ENCODE peak calls at places on chromosome 4, in four cellular contexts. G, W, K and M are unnamed samples.

GRCh38 chr4:123936615-123937014 is 540.0 kb downstream of the SPRY1 start:
- DNase-seq in G (no peak), W (no peak), K (no peak), M (no peak)

GRCh38 chr4:100494166-100494565 is 23.7 kb downstream of the EMCN start:
- DNase-seq in G (no peak), W (no peak), K (no peak), M (no peak)

GRCh38 chr4:18882468-18882867 is 860.9 kb upstream of the LCORL start:
- DNase-seq in G (peak; percentile 16), W (no peak), K (peak; percentile 34), M (no peak)

GRCh38 chr4:83179205-83179604 is 64.7 kb upstream of the PLAC8 start:
- DNase-seq in G (no peak), W (no peak), K (no peak), M (no peak)

GRCh38 chr4:113052379-113052951 is 3.0 kb downstream of the ANK2 start:
- DNase-seq in G (no peak), W (no peak), K (no peak), M (no peak)

GRCh38 chr4:140152760-140153418 is 1.1 kb downstream of the MAML3 start:
- DNase-seq in G (peak; percentile 60), W (peak; percentile 44), K (no peak), M (peak; percentile 89)

GRCh38 chr4:90064196-90064595 is 63.0 kb upstream of the CCSER1 start:
- DNase-seq in G (no peak), W (no peak), K (no peak), M (no peak)

GRCh38 chr4:114036864-114037263 is 57.4 kb upstream of the ARSJ start:
- DNase-seq in G (no peak), W (no peak), K (no peak), M (no peak)

GRCh38 chr4:16329132-16329796 is 103.0 kb upstream of the TAPT1 start:
- DNase-seq in G (no peak), W (no peak), K (no peak), M (no peak)

GRCh38 chr4:40357738-40358137 is 22.6 kb downstream of the CHRNA9 start:
- DNase-seq in G (no peak), W (no peak), K (no peak), M (no peak)

GRCh38 chr4:10019521-10020051 is 1.7 kb downstream of the SLC2A9 start:
- DNase-seq in G (no peak), W (no peak), K (no peak), M (no peak)
- H3K4me3 ChIP-seq in G (peak overlapping the region; percentile 63), W (no peak overlapping the region), K (peak overlapping the region; percentile 59), M (peak overlapping the region; percentile 76)

GRCh38 chr4:137266511-137266910 is 265.8 kb downstream of the PCDH18 start:
- DNase-seq in G (no peak), W (no peak), K (no peak), M (no peak)
- H3K4me3 ChIP-seq in G (no peak overlapping the region), W (no peak overlapping the region), K (no peak overlapping the region), M (no peak overlapping the region)

GRCh38 chr4:53196195-53196641 is 169.6 kb downstream of the SCFD2 start:
- DNase-seq in G (no peak), W (no peak), K (no peak), M (no peak)
- H3K4me3 ChIP-seq in G (no peak overlapping the region), W (no peak overlapping the region), K (peak overlapping the region; percentile 17), M (no peak overlapping the region)

DNA sequence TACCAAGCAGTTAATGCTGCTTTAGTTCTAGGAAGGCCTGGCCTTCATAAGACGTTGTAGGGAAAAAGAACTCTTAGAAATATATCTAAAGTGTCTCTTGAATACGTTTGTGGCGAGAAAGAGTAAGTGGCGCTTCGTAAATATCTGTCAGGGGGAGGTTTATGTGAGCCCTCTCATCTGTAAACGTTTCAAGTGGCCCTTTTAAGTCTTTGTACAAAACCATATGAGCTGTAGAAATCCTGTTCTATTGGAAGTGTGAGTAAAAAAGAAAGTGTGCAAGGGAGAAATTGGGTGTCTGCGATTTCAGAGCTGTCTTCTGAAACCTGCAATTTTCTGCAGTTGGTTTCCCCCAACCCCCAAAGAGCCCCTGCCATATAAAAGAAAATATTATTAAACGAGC is 8.6 kb upstream of the INTU start:
- DNase-seq in G (no peak), W (no peak), K (no peak), M (no peak)
- H3K4me3 ChIP-seq in G (peak overlapping the region; percentile 82), W (no peak overlapping the region), K (peak overlapping the region; percentile 18), M (no peak overlapping the region)

GRCh38 chr4:104625706-104626105 is 131.0 kb upstream of the CXXC4 start:
- DNase-seq in G (no peak), W (no peak), K (no peak), M (no peak)
- H3K4me3 ChIP-seq in G (no peak overlapping the region), W (no peak overlapping the region), K (no peak overlapping the region), M (no peak overlapping the region)

DNA sequence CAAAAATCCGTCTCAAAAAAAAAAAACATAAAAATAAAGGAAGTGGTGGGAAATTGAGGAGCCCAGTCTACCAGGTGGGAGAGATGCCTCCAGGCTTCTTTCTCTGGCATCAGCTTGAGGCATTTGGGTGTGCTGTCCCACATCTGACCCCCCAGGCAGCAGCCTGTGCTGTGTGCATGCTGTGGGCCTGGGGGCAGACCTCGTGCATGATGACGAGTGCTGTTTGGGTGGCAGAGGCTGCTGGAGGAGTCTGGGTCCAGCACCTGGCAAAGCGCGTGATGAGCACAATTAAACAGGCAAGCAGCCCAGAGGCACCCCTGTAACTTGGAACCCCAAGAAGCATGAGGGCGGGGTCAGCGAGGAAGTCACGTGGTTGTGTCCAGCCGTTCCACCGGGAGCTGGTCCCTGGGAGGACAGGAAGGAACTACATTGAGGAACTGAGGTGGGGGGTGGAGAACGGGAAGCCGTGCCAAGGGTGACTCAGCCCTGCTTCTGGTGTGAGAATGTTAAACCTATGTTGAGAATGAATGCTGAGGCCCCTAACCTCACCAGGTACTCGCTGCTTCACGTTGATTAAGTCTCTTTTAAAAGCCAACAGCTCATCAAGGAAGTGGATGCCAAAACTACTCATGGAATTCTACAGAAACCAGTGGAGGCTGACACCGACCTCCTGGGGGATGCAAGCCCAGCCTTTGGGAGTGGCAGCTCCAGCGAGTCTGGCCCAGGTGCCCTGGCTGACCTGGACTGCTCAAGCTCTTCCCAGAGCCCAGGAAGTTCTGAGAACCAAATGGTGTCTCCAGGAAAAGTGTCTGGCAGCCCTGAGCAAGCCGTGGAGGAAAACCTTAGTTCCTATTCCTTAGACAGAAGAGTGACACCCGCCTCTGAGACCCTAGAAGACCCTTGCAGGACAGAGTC is 6.1 kb downstream of the TACC3 start:
- DNase-seq in G (no peak), W (peak; percentile 49), K (no peak), M (peak; percentile 88)
- H3K4me3 ChIP-seq in G (no peak overlapping the region), W (no peak overlapping the region), K (no peak overlapping the region), M (peak overlapping the region; percentile 21)

GRCh38 chr4:141637565-141637964 is 1.2 kb downstream of the IL15 start:
- DNase-seq in G (no peak), W (no peak), K (no peak), M (no peak)
- H3K4me3 ChIP-seq in G (peak overlapping the region; percentile 84), W (peak overlapping the region; percentile 79), K (peak overlapping the region; percentile 79), M (peak overlapping the region; percentile 86)

GRCh38 chr4:156949373-156949814 is 22.2 kb downstream of the PDGFC start:
- DNase-seq in G (no peak), W (no peak), K (no peak), M (no peak)
- H3K4me3 ChIP-seq in G (no peak overlapping the region), W (no peak overlapping the region), K (no peak overlapping the region), M (peak overlapping the region; percentile 12)